ENCODE peak calls at places on chromosomes 2 and 18, in five cellular contexts. E is CD4-positive, alpha-beta memory T cell; I is HT1080; J is T-cell; K is activated CD4-positive, CD25-positive, alpha-beta regulatory T cell. L is an unnamed sample.

GRCh38 chr2:40129725-40130124 is 322.2 kb downstream of the SLC8A1 start:
- DNase-seq in E (no peak), J (no peak), K (no peak), I (no peak), L (no peak)

GRCh38 chr18:38759457-38759856 is 1193.9 kb upstream of the CELF4 start:
- DNase-seq in I (peak; percentile 61), J (no peak), E (no peak), K (no peak), L (no peak)

GRCh38 chr2:158464426-158465281 is 7.9 kb downstream of the PKP4 start:
- DNase-seq in J (no peak), I (no peak), E (peak; percentile 22), K (no peak), L (no peak)

GRCh38 chr2:199911052-199911876 is at the start of gene C2orf69:
- DNase-seq in I (peak; percentile 99), J (peak; percentile 79), K (peak; percentile 74), E (peak; percentile 86), L (peak; percentile 86)

GRCh38 chr2:217010173-217010572 is 150.3 kb upstream of the TNP1 start:
- DNase-seq in I (no peak), E (no peak), K (no peak), J (no peak), L (no peak)

GRCh38 chr18:50158866-50159653 is 35.9 kb downstream of the MYO5B start:
- DNase-seq in K (no peak), J (no peak), I (no peak), E (no peak), L (no peak)

GRCh38 chr2:126655500-126656310 is at the start of gene GYPC:
- DNase-seq in E (peak; percentile 44), I (no peak), J (peak; percentile 39), K (no peak), L (peak; percentile 56)

GRCh38 chr18:62284637-62285036 is 40.5 kb upstream of the TNFRSF11A start:
- DNase-seq in J (no peak), I (no peak), K (no peak), E (no peak), L (no peak)

GRCh38 chr18:70374154-70374553 is 85.3 kb downstream of the SOCS6 start:
- DNase-seq in E (no peak), I (no peak), K (no peak), J (no peak), L (no peak)

GRCh38 chr18:2918761-2919550 is 72.2 kb downstream of the EMILIN2 start:
- DNase-seq in I (no peak), K (no peak), E (no peak), J (no peak), L (no peak)

GRCh38 chr2:235312571-235312970 is 181.3 kb upstream of the AGAP1 start:
- DNase-seq in I (no peak), J (no peak), E (no peak), K (no peak), L (no peak)

GRCh38 chr2:70009776-70010175 is 48.3 kb upstream of the ASPRV1 start:
- DNase-seq in K (no peak), E (no peak), I (no peak), J (no peak), L (no peak)

GRCh38 chr2:27807476-27807875 is 36.0 kb downstream of the MRPL33 start:
- DNase-seq in K (no peak), I (peak; percentile 36), J (no peak), E (no peak), L (no peak)

GRCh38 chr2:150997066-150997465 is 264.6 kb downstream of the RBM43 start:
- DNase-seq in K (no peak), E (no peak), J (no peak), I (no peak), L (no peak)

GRCh38 chr2:218990612-218991011 is 2.6 kb downstream of the CRYBA2 start:
- DNase-seq in E (no peak), J (no peak), K (no peak), I (no peak), L (no peak)

GRCh38 chr2:172373761-172374160 is 53.6 kb upstream of the ITGA6 start:
- DNase-seq in I (peak; percentile 5), J (no peak), K (no peak), E (no peak), L (no peak)

GRCh38 chr2:30359644-30360167 is 87.3 kb upstream of the LCLAT1 start:
- DNase-seq in J (no peak), K (no peak), E (no peak), I (no peak), L (no peak)

GRCh38 chr2:160221391-160222276 is 21.6 kb upstream of the ITGB6 start:
- DNase-seq in E (no peak), J (no peak), I (no peak), K (no peak), L (no peak)

GRCh38 chr18:57959278-57959677 is 84.7 kb upstream of the NEDD4L start:
- DNase-seq in E (peak; percentile 2), I (peak; percentile 82), K (no peak), J (no peak), L (no peak)

GRCh38 chr2:3465844-3466481 is 53.4 kb downstream of the ADI1 start:
- DNase-seq in I (peak; percentile 84), J (no peak), K (no peak), E (no peak), L (no peak)

GRCh38 chr18:34909637-34910364 is 131.4 kb upstream of the MAPRE2 start:
- DNase-seq in K (no peak), I (peak; percentile 8), E (no peak), J (no peak), L (no peak)

GRCh38 chr2:188441288-188441947 is 149.7 kb downstream of the GULP1 start:
- DNase-seq in J (no peak), K (no peak), I (no peak), E (no peak), L (no peak)

GRCh38 chr2:16466133-16466820 is 199.4 kb downstream of the CYRIA start:
- DNase-seq in J (no peak), I (no peak), E (no peak), K (no peak), L (no peak)

GRCh38 chr2:121076501-121076820 is 208.5 kb downstream of the TFCP2L1 start:
- DNase-seq in I (no peak), J (no peak), E (no peak), K (no peak), L (no peak)

GRCh38 chr2:105856576-105856975 is 111.9 kb downstream of the NCK2 start:
- DNase-seq in J (no peak), I (no peak), E (peak; percentile 44), K (no peak), L (no peak)

GRCh38 chr2:170298115-170298514 is 120.2 kb downstream of the MYO3B start:
- DNase-seq in J (no peak), I (no peak), E (no peak), K (no peak), L (no peak)

GRCh38 chr2:73907840-73908452 is 15.1 kb downstream of the ACTG2 start:
- DNase-seq in J (peak; percentile 26), E (peak; percentile 53), K (peak; percentile 26), I (peak; percentile 77), L (no peak)

GRCh38 chr2:23414876-23415275 is 29.9 kb downstream of the KLHL29 start:
- DNase-seq in J (no peak), K (no peak), E (no peak), I (peak; percentile 45), L (no peak)

GRCh38 chr2:119119999-119120710 is 38.4 kb downstream of the C1QL2 start:
- DNase-seq in E (no peak), I (no peak), K (no peak), J (no peak), L (no peak)

GRCh38 chr18:42290318-42291307 is 335.6 kb downstream of the PIK3C3 start:
- DNase-seq in I (no peak), E (no peak), K (no peak), J (no peak), L (no peak)

GRCh38 chr2:224671731-224672130 is 44.4 kb downstream of the CCDC195 start:
- DNase-seq in E (no peak), I (no peak), J (no peak), K (no peak), L (no peak)

GRCh38 chr2:86301711-86302202 is 35.7 kb downstream of the REEP1 start:
- DNase-seq in J (no peak), K (no peak), E (no peak), I (peak; percentile 8), L (no peak)

GRCh38 chr2:39778775-39779751 is at the start of gene THUMPD2:
- DNase-seq in J (peak; percentile 34), E (peak; percentile 44), K (peak; percentile 24), I (peak; percentile 51), L (peak; percentile 67)

GRCh38 chr18:55048892-55049291 is 89.6 kb upstream of the CCDC68 start:
- DNase-seq in I (peak; percentile 67), J (no peak), K (no peak), E (no peak), L (no peak)

GRCh38 chr18:78697446-78697845 is 282.2 kb upstream of the SALL3 start:
- DNase-seq in K (no peak), J (no peak), E (no peak), I (no peak), L (no peak)